ENCODE peak calls at places on chromosomes 2 and 18, in five cellular contexts. N is effector CD4-positive, alpha-beta T cell; X is AG04450; H is colonic mucosa; J is CD8-positive, alpha-beta memory T cell. E is an unnamed sample.

GRCh38 chr18:65725421-65726050 is 25.3 kb upstream of the CDH7 start:
- DNase-seq in J (no peak), H (peak), X (no peak), N (no peak), E (no peak)

GRCh38 chr18:35950628-35950982 is 21.9 kb upstream of the RMP24 start:
- DNase-seq in H (no peak), J (no peak), X (no peak), N (no peak), E (no peak)

GRCh38 chr2:105403785-105404698 is 5.2 kb upstream of the FHL2 start:
- DNase-seq in J (no peak), H (peak), N (no peak), X (peak), E (peak)

GRCh38 chr2:200421270-200421669 is 88.6 kb downstream of the KCTD18 start:
- DNase-seq in N (no peak), H (no peak), X (no peak), J (no peak), E (no peak)

GRCh38 chr18:45687617-45688016 is 36.4 kb upstream of the SLC14A1 start:
- DNase-seq in N (no peak), H (no peak), J (peak), X (no peak), E (no peak)

GRCh38 chr2:64586883-64587481 is 62.9 kb downstream of the AFTPH start:
- DNase-seq in J (peak), X (peak), H (no peak), N (no peak), E (no peak)

GRCh38 chr2:145094353-145094752 is 574.4 kb upstream of the ZEB2 start:
- DNase-seq in X (no peak), N (no peak), H (no peak), J (no peak), E (no peak)

GRCh38 chr2:217858519-217859466 is 144.0 kb downstream of the TNS1 start:
- DNase-seq in N (no peak), H (peak), X (peak), J (no peak), E (peak)

GRCh38 chr2:177123048-177123447 is 89.5 kb upstream of the HNRNPA3 start:
- DNase-seq in N (no peak), H (no peak), J (no peak), X (no peak), E (no peak)

GRCh38 chr2:151326532-151326931 is 30.9 kb upstream of the TNFAIP6 start:
- DNase-seq in J (no peak), N (no peak), H (no peak), X (no peak), E (no peak)

GRCh38 chr2:202716953-202717597 is 82.3 kb downstream of the FAM117B start:
- DNase-seq in J (no peak), X (no peak), N (no peak), H (no peak), E (no peak)

E was measured in gastrocnemius medialis.